ENCODE peak calls at places on chromosomes 11 and 22, in four cellular contexts. O is cardiac muscle cell, V is fibroblast of lung, T is PC-3. Z is an unnamed sample. For H3K4me1, the result is how much of the 10 kb centered on the place peaks cover.

GRCh38 chr11:110829873-110830272 is 117.6 kb upstream of the ARHGAP20 start:
- DNase-seq in V (peak), T (no peak), O (no peak), Z (no peak)

GRCh38 chr11:106397787-106398355 is 320.4 kb downstream of the AASDHPPT start:
- DNase-seq in T (no peak), V (peak), O (no peak), Z (no peak)

GRCh38 chr11:86060544-86060943 is 8.3 kb downstream of the PICALM start:
- DNase-seq in O (no peak), V (no peak), T (no peak), Z (no peak)

GRCh38 chr11:116709970-116710369 is 62.8 kb downstream of the BUD13 start:
- DNase-seq in T (no peak), O (no peak), V (no peak), Z (no peak)

GRCh38 chr11:79045811-79046304 is 395.0 kb downstream of the TENM4 start:
- DNase-seq in T (no peak), O (no peak), V (peak), Z (peak)

GRCh38 chr22:42299586-42300285 is 29.3 kb upstream of the TCF20 start:
- DNase-seq in O (peak), T (no peak), V (no peak), Z (no peak)

GRCh38 chr11:134596404-134596803 is 184.4 kb upstream of the B3GAT1 start:
- DNase-seq in T (no peak), O (no peak), V (no peak), Z (no peak)

GRCh38 chr11:108698844-108699642 is 34.2 kb downstream of the DDX10 start:
- DNase-seq in O (no peak), V (peak), T (no peak), Z (no peak)

GRCh38 chr11:3164138-3164539 is 971 bp downstream of the OSBPL5 start:
- DNase-seq in V (no peak), O (no peak), T (no peak), Z (peak)
- H3K4me1 ChIP-seq in V (under half), O (under half), T (under half), Z (under half)

DNA sequence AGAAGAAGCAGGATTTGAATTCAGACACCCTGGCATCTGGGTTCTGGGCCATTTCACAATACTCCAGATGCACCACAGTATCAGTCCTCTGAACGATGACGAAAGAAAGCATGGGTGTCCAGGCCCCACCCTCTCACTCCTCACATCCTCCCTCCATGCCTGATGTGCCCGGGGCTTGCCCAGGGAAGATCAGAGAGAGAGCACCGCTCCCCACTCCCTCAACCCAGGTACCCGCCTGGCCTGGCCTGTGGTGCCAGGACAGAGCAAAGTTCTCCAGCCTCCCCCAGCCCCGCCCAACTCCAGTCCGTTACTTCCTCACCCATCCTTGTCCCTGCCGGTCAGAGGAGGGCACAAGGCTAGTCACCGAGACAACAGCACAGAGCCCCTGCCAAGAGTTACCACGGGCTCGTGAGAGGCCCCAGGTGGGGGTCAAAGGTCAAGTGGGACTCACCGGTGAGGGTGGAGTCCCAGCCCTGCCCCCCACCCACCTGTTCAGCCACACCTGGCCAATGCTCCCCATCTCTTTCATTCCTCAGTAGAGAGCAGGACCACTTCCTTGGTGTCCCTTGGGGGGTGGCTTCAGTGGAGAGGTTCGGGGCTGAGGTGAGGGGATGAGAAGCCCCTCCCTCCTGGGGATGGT is 8.1 kb downstream of the BCL9L start:
- DNase-seq in V (peak), O (peak), T (peak), Z (peak)
- H3K4me3 ChIP-seq in V (peak), O (no peak), T (peak), Z (no peak)

DNA sequence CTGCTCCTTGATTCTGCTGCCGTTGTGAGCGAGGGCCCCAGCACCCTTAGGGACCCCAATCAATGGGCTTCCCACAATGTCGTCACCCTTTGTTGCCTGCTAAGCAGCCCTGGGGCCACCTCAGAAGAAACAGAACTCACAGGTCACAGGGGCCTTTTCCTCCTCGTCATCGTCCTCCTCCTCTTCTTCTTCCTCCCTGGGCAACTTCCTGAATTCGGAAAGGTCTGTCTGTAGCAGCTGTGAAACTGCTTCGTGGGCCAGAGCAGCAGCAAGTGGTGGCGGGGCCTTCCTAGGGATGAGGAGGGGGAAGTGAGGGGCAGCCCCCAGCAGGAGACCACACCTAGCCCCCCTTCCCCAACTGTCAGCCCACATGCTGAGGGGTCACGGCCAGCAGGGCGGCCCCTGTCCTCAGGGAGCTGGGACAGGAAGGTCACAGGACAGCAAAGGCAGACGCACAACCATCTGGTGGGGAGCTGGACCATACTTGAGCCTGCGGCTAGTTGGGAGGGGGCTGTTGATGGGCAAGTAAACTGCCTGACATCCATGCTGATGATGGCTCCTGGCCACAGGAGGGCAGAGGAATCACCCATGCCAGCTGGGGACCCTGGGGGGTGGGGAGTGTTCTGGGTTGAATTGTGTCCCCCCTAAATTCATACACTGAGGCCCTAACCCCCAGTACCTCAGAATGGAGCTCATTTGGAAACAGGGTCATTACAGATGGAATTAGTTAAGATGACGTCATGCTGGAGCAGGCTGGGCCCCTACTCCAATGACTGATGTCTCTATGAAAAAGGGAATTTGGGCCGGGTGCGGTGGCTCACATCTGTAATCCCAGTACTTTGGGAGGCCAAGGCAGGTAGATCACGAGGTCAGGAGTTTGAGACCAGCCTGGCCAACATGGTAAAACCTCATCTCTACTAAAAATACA is 13.0 kb downstream of the PPM1F start:
- DNase-seq in T (no peak), O (no peak), V (no peak), Z (no peak)
- H3K27ac ChIP-seq in T (no peak), O (no peak), V (peak), Z (peak)

GRCh38 chr11:34356576-34356917 is 1.3 kb downstream of the ABTB2 start:
- DNase-seq in T (no peak), V (peak), O (peak), Z (no peak)
- H3K4me1 ChIP-seq in T (under half), V (under half), O (under half), Z (under half)

Z was measured in right lobe of liver.